ENCODE peak calls at places on chromosome 3, in four cellular contexts. N, G, H and D are unnamed samples.

GRCh38 chr3:177658354-177658753 is 461.1 kb upstream of the TBL1XR1 start:
- DNase-seq in N (no peak), G (no peak), H (no peak), D (no peak)

GRCh38 chr3:57803647-57804081 is 47.6 kb downstream of the SLMAP start:
- DNase-seq in N (peak; percentile 15), G (peak; percentile 89), H (no peak), D (peak; percentile 97)

GRCh38 chr3:148648685-148649352 is 48.9 kb upstream of the AGTR1 start:
- DNase-seq in N (no peak), G (no peak), H (no peak), D (peak; percentile 74)

GRCh38 chr3:172877011-172877410 is 126.5 kb downstream of the ECT2 start:
- DNase-seq in N (no peak), G (no peak), H (no peak), D (no peak)

GRCh38 chr3:159236306-159236705 is 434.5 kb downstream of the MFSD1 start:
- DNase-seq in N (no peak), G (no peak), H (no peak), D (no peak)

GRCh38 chr3:149589332-149589731 is 68.5 kb downstream of the WWTR1 start:
- DNase-seq in N (no peak), G (no peak), H (no peak), D (peak; percentile 96)

GRCh38 chr3:53534996-53535395 is 40.6 kb downstream of the CACNA1D start:
- DNase-seq in N (no peak), G (no peak), H (no peak), D (no peak)

GRCh38 chr3:53956591-53956990 is 64.9 kb upstream of the SELENOK start:
- DNase-seq in N (no peak), G (no peak), H (no peak), D (no peak)

GRCh38 chr3:19171794-19172193 is 23.5 kb downstream of the KCNH8 start:
- DNase-seq in N (no peak), G (peak; percentile 83), H (no peak), D (no peak)

GRCh38 chr3:33749546-33750215 is 31.6 kb upstream of the CLASP2 start:
- DNase-seq in N (no peak), G (no peak), H (no peak), D (peak; percentile 71)

GRCh38 chr3:125165189-125165947 is 47.2 kb downstream of the SLC12A8 start:
- DNase-seq in N (no peak), G (peak; percentile 71), H (peak; percentile 74), D (peak; percentile 35)

GRCh38 chr3:71356272-71356671 is 227.3 kb downstream of the FOXP1 start:
- DNase-seq in N (no peak), G (no peak), H (no peak), D (no peak)

GRCh38 chr3:15796771-15797599 is 794 bp downstream of the ANKRD28 start:
- DNase-seq in N (no peak), G (peak; percentile 60), H (no peak), D (peak; percentile 77)

DNA sequence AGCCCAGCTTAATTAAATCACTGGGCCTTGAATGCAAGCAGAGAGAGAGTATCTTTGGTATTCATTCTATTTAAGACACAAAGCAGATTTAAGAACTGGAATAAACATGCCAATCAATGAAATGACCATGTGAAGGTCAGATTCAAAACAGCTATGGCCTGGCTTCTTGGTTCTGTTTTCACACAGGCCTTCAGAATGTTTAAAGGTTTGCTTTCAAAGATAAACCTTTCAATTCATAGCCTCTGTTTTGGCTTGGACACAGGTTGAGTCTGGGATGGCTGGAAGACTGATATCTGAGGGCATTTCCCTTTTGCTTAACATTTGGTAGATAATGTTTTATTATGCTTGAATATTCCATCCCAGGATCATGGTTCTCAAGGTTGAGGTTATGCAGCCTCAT is 244.4 kb upstream of the KBTBD8 start:
- DNase-seq in N (no peak), G (no peak), H (no peak), D (no peak)
- H3K56ac ChIP-seq in N (no peak overlapping the region), G (no peak overlapping the region), H (no peak overlapping the region), D (no peak overlapping the region)

DNA sequence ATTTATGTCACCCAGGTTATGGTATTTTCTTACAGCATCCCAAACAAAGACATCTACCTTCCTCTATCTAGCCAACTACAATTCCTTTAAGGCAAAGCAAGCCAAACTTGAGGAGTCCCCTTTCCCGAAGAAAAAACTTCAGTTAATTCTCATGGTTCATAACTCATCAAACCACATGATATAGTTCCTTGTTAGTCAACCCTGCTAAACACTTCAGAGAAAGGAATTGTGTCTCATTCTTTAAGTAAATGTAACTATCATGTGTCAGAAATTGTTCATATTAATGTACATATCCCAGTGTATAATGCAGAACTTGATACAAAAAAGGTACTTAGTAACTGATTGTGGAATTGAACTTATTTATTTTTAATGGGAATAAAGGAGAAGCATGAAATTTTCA is 44.4 kb downstream of the ST3GAL6 start:
- DNase-seq in N (no peak), G (no peak), H (no peak), D (no peak)
- H3K56ac ChIP-seq in N (no peak overlapping the region), G (no peak overlapping the region), H (no peak overlapping the region), D (no peak overlapping the region)

GRCh38 chr3:59580499-59580898 is 530.7 kb upstream of the CFAP20DC start:
- DNase-seq in N (no peak), G (no peak), H (no peak), D (no peak)
- H3K56ac ChIP-seq in N (no peak overlapping the region), G (no peak overlapping the region), H (no peak overlapping the region), D (no peak overlapping the region)

GRCh38 chr3:101167341-101167740 is 153.0 kb downstream of the IMPG2 start:
- DNase-seq in N (no peak), G (no peak), H (no peak), D (no peak)
- H3K56ac ChIP-seq in N (no peak overlapping the region), G (no peak overlapping the region), H (no peak overlapping the region), D (no peak overlapping the region)

GRCh38 chr3:5116568-5116967 is 5.5 kb upstream of the ARL8B start:
- DNase-seq in N (no peak), G (no peak), H (no peak), D (no peak)
- H3K56ac ChIP-seq in N (no peak overlapping the region), G (no peak overlapping the region), H (no peak overlapping the region), D (no peak overlapping the region)

DNA sequence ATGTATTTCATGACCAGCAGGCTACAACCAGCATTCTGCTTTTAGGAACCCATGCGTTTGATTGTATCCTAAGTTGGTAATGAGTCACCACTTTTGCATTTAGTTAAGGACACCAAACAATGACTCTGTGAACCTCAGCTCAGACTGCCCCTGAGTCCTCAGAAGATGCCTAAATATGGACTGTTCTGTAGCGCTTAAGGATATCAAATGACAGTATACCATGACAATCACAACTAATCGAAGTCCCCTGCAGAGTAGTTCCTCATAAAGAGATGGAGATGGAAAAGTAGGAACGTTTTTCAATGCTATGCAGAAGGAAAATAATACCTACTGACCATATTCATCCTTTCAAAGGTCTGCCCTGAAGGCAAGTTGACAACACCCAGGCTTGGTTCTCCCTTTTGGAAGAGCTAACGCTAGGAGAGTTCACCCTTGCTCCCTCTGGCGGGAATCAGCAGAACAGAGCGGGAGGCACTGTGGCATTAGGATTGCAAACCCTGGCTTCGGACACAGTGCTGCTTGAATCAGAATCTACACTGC is 508.6 kb downstream of the FHIT start:
- DNase-seq in N (peak; percentile 61), G (peak; percentile 94), H (peak; percentile 80), D (peak; percentile 47)
- H3K56ac ChIP-seq in N (no peak overlapping the region), G (no peak overlapping the region), H (no peak overlapping the region), D (no peak overlapping the region)

GRCh38 chr3:123379041-123379830 is 69.7 kb downstream of the ADCY5 start:
- DNase-seq in N (no peak), G (no peak), H (no peak), D (no peak)

GRCh38 chr3:123377173-123377740 is 71.6 kb downstream of the ADCY5 start:
- DNase-seq in N (no peak), G (no peak), H (no peak), D (no peak)

GRCh38 chr3:123383101-123384053 is 65.5 kb downstream of the ADCY5 start:
- DNase-seq in N (peak; percentile 46), G (peak; percentile 89), H (peak; percentile 60), D (peak; percentile 62)

GRCh38 chr3:123378409-123378915 is 70.4 kb downstream of the ADCY5 start:
- DNase-seq in N (no peak), G (no peak), H (no peak), D (no peak)

GRCh38 chr3:123380261-123380660 is 68.6 kb downstream of the ADCY5 start:
- DNase-seq in N (no peak), G (no peak), H (no peak), D (no peak)
- H3K56ac ChIP-seq in N (no peak overlapping the region), G (no peak overlapping the region), H (no peak overlapping the region), D (no peak overlapping the region)

GRCh38 chr3:10464068-10464434 is 41.3 kb downstream of the ATP2B2 start:
- DNase-seq in N (no peak), G (no peak), H (no peak), D (no peak)

GRCh38 chr3:10459954-10460754 is 45.2 kb downstream of the ATP2B2 start:
- DNase-seq in N (peak; percentile 82), G (peak; percentile 98), H (peak; percentile 96), D (peak; percentile 84)

GRCh38 chr3:10462641-10463040 is 42.7 kb downstream of the ATP2B2 start:
- DNase-seq in N (no peak), G (no peak), H (no peak), D (no peak)

GRCh38 chr3:10463191-10464067 is 42.0 kb downstream of the ATP2B2 start:
- DNase-seq in N (no peak), G (no peak), H (no peak), D (no peak)

DNA sequence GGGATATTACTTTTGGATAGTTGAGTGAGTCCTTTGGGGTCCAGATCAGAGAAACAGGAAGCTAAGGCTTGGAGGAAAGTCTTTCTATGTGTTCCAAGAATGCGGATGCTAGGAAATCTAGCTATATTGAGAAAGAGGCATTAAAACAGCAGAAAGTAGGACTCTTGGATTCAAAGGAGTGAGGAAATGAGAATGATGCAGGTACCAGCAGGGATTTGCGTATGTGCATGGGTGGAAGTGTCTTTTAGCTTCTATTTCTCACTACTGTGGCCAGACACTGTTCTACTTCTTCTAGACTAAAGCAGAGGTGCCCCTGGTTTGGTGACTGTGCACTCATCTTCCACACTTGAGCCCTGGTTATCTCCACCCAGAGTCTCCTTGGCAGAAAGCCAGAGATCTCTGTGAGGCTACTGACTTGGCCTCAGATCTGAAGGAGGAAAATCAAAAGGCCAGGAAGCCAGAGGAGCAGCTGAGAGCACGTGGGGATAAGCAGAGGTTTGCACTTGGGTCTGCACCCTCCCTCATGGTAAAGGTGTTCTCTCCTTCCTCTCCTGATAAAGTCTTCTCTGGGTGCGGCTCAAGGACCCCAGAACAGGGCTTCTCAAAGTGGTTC is 44.3 kb downstream of the ATP2B2 start:
- DNase-seq in N (no peak), G (no peak), H (no peak), D (no peak)
- H3K56ac ChIP-seq in N (no peak overlapping the region), G (no peak overlapping the region), H (no peak overlapping the region), D (no peak overlapping the region)

DNA sequence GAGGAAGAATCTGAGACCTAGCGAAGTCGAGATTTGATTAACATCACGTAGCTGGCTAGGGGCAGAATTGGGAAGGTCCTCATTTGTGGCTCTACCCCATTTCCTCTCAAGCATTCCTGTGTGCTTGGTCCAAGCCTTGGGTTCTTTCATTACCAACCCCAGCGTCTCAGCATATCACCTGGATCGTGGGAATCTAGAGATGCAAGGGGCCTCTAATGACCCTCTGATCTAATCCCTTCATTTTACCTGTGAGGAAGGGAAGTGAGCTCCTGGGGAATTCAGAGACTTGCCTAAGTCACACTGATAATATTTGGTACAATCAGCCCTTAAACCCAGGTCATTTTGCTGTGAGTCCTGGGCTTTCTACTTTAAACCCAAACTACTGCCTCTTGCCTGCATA is 2.0 kb downstream of the GPR87 start:
- DNase-seq in N (no peak), G (peak; percentile 47), H (no peak), D (no peak)
- H3K56ac ChIP-seq in N (no peak overlapping the region), G (no peak overlapping the region), H (no peak overlapping the region), D (no peak overlapping the region)